ENCODE peak calls at places on chromosomes 7 and 10, in seven cellular contexts. R, E, O, S, G, Q and B are unnamed samples.

GRCh38 chr7:70707823-70708243 is 424.1 kb upstream of the GALNT17 start:
- DNase-seq in O (no peak), G (no peak), S (no peak), Q (no peak), R (no peak), E (no peak), B (no peak)

GRCh38 chr10:121647401-121647800 is 49.2 kb upstream of the FGFR2 start:
- DNase-seq in O (no peak), G (peak), R (no peak), E (no peak), S (no peak), Q (no peak), B (peak)

GRCh38 chr7:29606287-29606721 is 42.7 kb downstream of the PRR15 start:
- DNase-seq in E (no peak), G (no peak), O (no peak), R (peak), S (peak), Q (peak), B (no peak)

GRCh38 chr7:48872548-48872947 is 51.8 kb upstream of the CDC14C start:
- DNase-seq in R (no peak), S (no peak), G (no peak), E (no peak), O (no peak), Q (no peak), B (no peak)

GRCh38 chr10:72310636-72311035 is 36.9 kb downstream of the DDIT4 start:
- DNase-seq in S (no peak), O (no peak), R (no peak), E (no peak), Q (no peak), G (no peak), B (no peak)

GRCh38 chr10:22655312-22655973 is 58.9 kb downstream of the PIP4K2A start:
- DNase-seq in E (no peak), S (peak), O (no peak), R (peak), G (no peak), Q (peak), B (no peak)

GRCh38 chr10:13470270-13470669 is 58.5 kb downstream of the BEND7 start:
- DNase-seq in G (no peak), O (no peak), Q (no peak), R (no peak), S (no peak), E (no peak), B (no peak)

GRCh38 chr10:101693701-101694055 is 1.3 kb downstream of the FBXW4 start:
- DNase-seq in E (no peak), Q (peak), R (no peak), S (peak), G (no peak), O (no peak), B (no peak)

GRCh38 chr7:70347880-70348279 is 749.6 kb downstream of the AUTS2 start:
- DNase-seq in E (no peak), S (no peak), Q (no peak), O (no peak), R (no peak), G (no peak), B (no peak)

GRCh38 chr10:3807928-3808496 is 23.0 kb upstream of the KLF6 start:
- DNase-seq in R (no peak), S (no peak), G (no peak), O (no peak), E (no peak), Q (no peak), B (no peak)

GRCh38 chr7:34087892-34088891 is 182.9 kb downstream of the BMPER start:
- DNase-seq in G (no peak), O (peak), S (peak), R (peak), E (no peak), Q (peak), B (no peak)

GRCh38 chr10:127142831-127143230 is 53.6 kb downstream of the INSYN2A start:
- DNase-seq in E (no peak), O (no peak), S (no peak), Q (no peak), G (no peak), R (no peak), B (no peak)

GRCh38 chr7:27329917-27330316 is 87.3 kb downstream of the EVX1 start:
- DNase-seq in Q (peak), E (no peak), G (no peak), R (no peak), O (no peak), S (no peak), B (no peak)

GRCh38 chr7:27191716-27192545 is 6.9 kb upstream of the HOXA11 start:
- DNase-seq in R (no peak), O (no peak), G (no peak), S (no peak), E (no peak), Q (no peak), B (no peak)

GRCh38 chr7:108012499-108013430 is 9.8 kb upstream of the LAMB1 start:
- DNase-seq in E (no peak), G (no peak), S (no peak), O (no peak), Q (no peak), R (no peak), B (no peak)

GRCh38 chr10:102414749-102415148 is 3.8 kb downstream of the PSD start:
- DNase-seq in E (no peak), S (no peak), O (no peak), Q (no peak), G (no peak), R (no peak), B (no peak)

GRCh38 chr7:73622909-73623797 is 1.2 kb downstream of the MLXIPL start:
- DNase-seq in S (no peak), R (no peak), E (peak), G (no peak), O (no peak), Q (peak), B (no peak)

GRCh38 chr7:105621617-105622016 is 40.3 kb upstream of the EFCAB10 start:
- DNase-seq in G (peak), S (no peak), O (no peak), E (no peak), Q (peak), R (peak), B (peak)

GRCh38 chr7:137151056-137151731 is 192.3 kb downstream of the PTN start:
- DNase-seq in E (no peak), G (no peak), Q (no peak), O (no peak), S (no peak), R (no peak), B (no peak)

GRCh38 chr7:18133921-18134320 is 106.3 kb upstream of the PRPS1L1 start:
- DNase-seq in Q (no peak), O (no peak), E (no peak), G (no peak), S (no peak), R (no peak), B (no peak)

GRCh38 chr10:114779803-114780609 is 41.6 kb upstream of the FHIP2A start:
- DNase-seq in S (no peak), Q (peak), G (no peak), R (peak), E (no peak), O (no peak), B (no peak)

GRCh38 chr7:152859781-152860191 is 100.2 kb downstream of the ACTR3B start:
- DNase-seq in S (peak), O (no peak), Q (no peak), R (peak), E (no peak), G (no peak), B (no peak)

GRCh38 chr10:12332572-12333381 is 16.6 kb upstream of the CAMK1D start:
- DNase-seq in Q (no peak), O (no peak), G (no peak), R (no peak), E (no peak), S (no peak), B (no peak)

GRCh38 chr10:124082555-124082954 is 10.8 kb downstream of the CHST15 start:
- DNase-seq in Q (no peak), O (no peak), S (no peak), G (no peak), E (no peak), R (no peak), B (no peak)

GRCh38 chr10:14838582-14839304 is 637 bp downstream of the HSPA14 start:
- DNase-seq in G (no peak), E (no peak), S (peak), O (no peak), Q (peak), R (no peak), B (peak)

GRCh38 chr10:31999261-31999660 is 57.0 kb downstream of the KIF5B start:
- DNase-seq in R (no peak), E (no peak), Q (no peak), G (no peak), O (no peak), S (no peak), B (no peak)

GRCh38 chr10:77131214-77131613 is 506.4 kb downstream of the KCNMA1 start:
- DNase-seq in G (no peak), O (no peak), R (no peak), S (no peak), Q (no peak), E (no peak), B (no peak)

GRCh38 chr7:17661982-17662585 is 278.2 kb downstream of the SNX13 start:
- DNase-seq in G (no peak), R (no peak), S (no peak), O (no peak), E (no peak), Q (no peak), B (no peak)

GRCh38 chr7:55420535-55420934 is 55.4 kb downstream of the LANCL2 start:
- DNase-seq in R (peak), S (no peak), E (no peak), G (no peak), Q (no peak), O (no peak), B (no peak)

GRCh38 chr7:28811003-28811402 is 147.1 kb downstream of the TRIL start:
- DNase-seq in E (no peak), Q (no peak), O (no peak), S (no peak), R (no peak), G (peak), B (peak)

GRCh38 chr10:119208553-119208940 is 1.2 kb downstream of the GRK5 start:
- DNase-seq in R (no peak), G (no peak), O (no peak), Q (no peak), E (no peak), S (no peak), B (peak)

GRCh38 chr7:36262706-36263484 is 109.8 kb downstream of the EEPD1 start:
- DNase-seq in G (no peak), E (no peak), S (no peak), O (no peak), Q (no peak), R (no peak), B (no peak)

GRCh38 chr10:132885451-132886210 is 56.7 kb downstream of the CFAP46 start:
- DNase-seq in E (peak), O (no peak), S (no peak), G (no peak), R (no peak), Q (no peak), B (no peak)

GRCh38 chr7:128938524-128939074 is 872 bp downstream of the IRF5 start:
- DNase-seq in Q (peak), G (peak), E (peak), O (no peak), S (peak), R (no peak), B (no peak)

GRCh38 chr7:86745019-86745745 is 101.5 kb downstream of the GRM3 start:
- DNase-seq in Q (no peak), E (no peak), O (peak), S (no peak), G (no peak), R (no peak), B (no peak)